ENCODE peak calls at places on chromosomes 4 and X, in ten cellular contexts. One of them, this sample, is unnamed. For H3K4me1, the result is how much of the 10 kb centered on the place peaks cover.

GRCh38 chrX:154090731-154091130 is 6.8 kb downstream of the MECP2 start:
- DNase-seq in CD4-positive, alpha-beta memory T cell: no peak
- DNase-seq in heart right ventricle: no peak
- DNase-seq in neural progenitor cell: no peak
- DNase-seq in cardiac muscle cell: no peak
- DNase-seq in psoas muscle: no peak
- DNase-seq in left lung: no peak
- DNase-seq in mesenchymal stem cell: no peak
- DNase-seq in aorta: no peak
- DNase-seq in colonic mucosa: no peak
- DNase-seq in this sample: no peak

GRCh38 chrX:154396948-154397887 is 959 bp upstream of the RPL10 start:
- DNase-seq in CD4-positive, alpha-beta memory T cell: no peak
- DNase-seq in heart right ventricle: peak
- DNase-seq in neural progenitor cell: peak
- DNase-seq in cardiac muscle cell: peak
- DNase-seq in psoas muscle: peak
- DNase-seq in left lung: peak
- DNase-seq in mesenchymal stem cell: peak
- DNase-seq in aorta: peak
- DNase-seq in colonic mucosa: peak
- DNase-seq in this sample: peak

GRCh38 chr4:125664091-125664767 is 349.5 kb downstream of the FAT4 start:
- DNase-seq in CD4-positive, alpha-beta memory T cell: no peak
- DNase-seq in heart right ventricle: no peak
- DNase-seq in neural progenitor cell: peak
- DNase-seq in cardiac muscle cell: no peak
- DNase-seq in psoas muscle: no peak
- DNase-seq in left lung: no peak
- DNase-seq in mesenchymal stem cell: no peak
- DNase-seq in aorta: no peak
- DNase-seq in colonic mucosa: no peak
- DNase-seq in this sample: no peak

GRCh38 chr4:4913147-4913561 is 53.7 kb downstream of the MSX1 start:
- DNase-seq in CD4-positive, alpha-beta memory T cell: no peak
- DNase-seq in heart right ventricle: no peak
- DNase-seq in neural progenitor cell: no peak
- DNase-seq in cardiac muscle cell: no peak
- DNase-seq in psoas muscle: peak
- DNase-seq in left lung: no peak
- DNase-seq in mesenchymal stem cell: no peak
- DNase-seq in aorta: no peak
- DNase-seq in colonic mucosa: no peak
- DNase-seq in this sample: peak

GRCh38 chrX:14616301-14616700 is 87.0 kb downstream of the GLRA2 start:
- DNase-seq in CD4-positive, alpha-beta memory T cell: no peak
- DNase-seq in heart right ventricle: no peak
- DNase-seq in neural progenitor cell: no peak
- DNase-seq in cardiac muscle cell: peak
- DNase-seq in psoas muscle: no peak
- DNase-seq in left lung: no peak
- DNase-seq in mesenchymal stem cell: peak
- DNase-seq in aorta: no peak
- DNase-seq in colonic mucosa: no peak
- DNase-seq in this sample: no peak

GRCh38 chr4:106659386-106659785 is 290.8 kb upstream of the GIMD1 start:
- DNase-seq in CD4-positive, alpha-beta memory T cell: no peak
- DNase-seq in heart right ventricle: no peak
- DNase-seq in neural progenitor cell: no peak
- DNase-seq in cardiac muscle cell: peak
- DNase-seq in psoas muscle: no peak
- DNase-seq in left lung: no peak
- DNase-seq in mesenchymal stem cell: peak
- DNase-seq in aorta: no peak
- DNase-seq in colonic mucosa: no peak
- DNase-seq in this sample: no peak

GRCh38 chr4:108080752-108081151 is 88.0 kb downstream of the LEF1 start:
- DNase-seq in CD4-positive, alpha-beta memory T cell: peak
- DNase-seq in heart right ventricle: no peak
- DNase-seq in neural progenitor cell: no peak
- DNase-seq in cardiac muscle cell: no peak
- DNase-seq in psoas muscle: no peak
- DNase-seq in left lung: no peak
- DNase-seq in mesenchymal stem cell: no peak
- DNase-seq in aorta: no peak
- DNase-seq in colonic mucosa: no peak
- DNase-seq in this sample: no peak

GRCh38 chr4:142278171-142278570 is 567.9 kb downstream of the INPP4B start:
- DNase-seq in CD4-positive, alpha-beta memory T cell: no peak
- DNase-seq in heart right ventricle: no peak
- DNase-seq in neural progenitor cell: no peak
- DNase-seq in cardiac muscle cell: no peak
- DNase-seq in psoas muscle: no peak
- DNase-seq in left lung: no peak
- DNase-seq in mesenchymal stem cell: no peak
- DNase-seq in aorta: no peak
- DNase-seq in colonic mucosa: no peak
- DNase-seq in this sample: no peak

DNA sequence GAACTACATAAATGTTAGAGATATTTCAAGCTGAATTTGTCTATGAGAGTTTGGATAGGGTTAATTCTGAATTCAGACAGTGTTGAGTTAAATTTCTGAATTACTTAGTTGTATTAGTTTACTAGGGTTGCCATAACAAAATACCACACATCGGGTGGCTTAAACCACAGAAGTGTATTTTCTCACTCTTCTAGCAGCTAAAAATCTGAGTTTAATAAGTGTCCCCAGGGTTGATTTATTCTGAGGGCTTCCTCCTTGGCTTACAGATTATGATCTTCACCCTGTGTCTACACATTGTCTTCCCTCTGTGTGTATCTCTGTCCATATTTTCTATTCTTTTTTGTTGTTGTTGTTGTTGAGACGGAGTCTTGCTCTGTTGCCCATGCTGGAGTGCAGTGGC is 318.6 kb downstream of the PACRGL start:
- DNase-seq in CD4-positive, alpha-beta memory T cell: no peak
- DNase-seq in heart right ventricle: no peak
- DNase-seq in neural progenitor cell: no peak
- DNase-seq in cardiac muscle cell: no peak
- DNase-seq in psoas muscle: no peak
- DNase-seq in left lung: no peak
- DNase-seq in mesenchymal stem cell: no peak
- DNase-seq in aorta: no peak
- DNase-seq in colonic mucosa: no peak
- DNase-seq in this sample: no peak
- H3K4me1 ChIP-seq in CD4-positive, alpha-beta memory T cell: under half
- H3K4me1 ChIP-seq in heart right ventricle: under half
- H3K4me1 ChIP-seq in neural progenitor cell: under half
- H3K4me1 ChIP-seq in cardiac muscle cell: under half
- H3K4me1 ChIP-seq in psoas muscle: under half
- H3K4me1 ChIP-seq in left lung: under half
- H3K4me1 ChIP-seq in mesenchymal stem cell: under half
- H3K4me1 ChIP-seq in aorta: under half
- H3K4me1 ChIP-seq in colonic mucosa: under half
- H3K4me1 ChIP-seq in this sample: under half

GRCh38 chr4:185304944-185305690 is 90.6 kb downstream of the LRP2BP start:
- DNase-seq in CD4-positive, alpha-beta memory T cell: peak
- DNase-seq in heart right ventricle: no peak
- DNase-seq in neural progenitor cell: peak
- DNase-seq in cardiac muscle cell: peak
- DNase-seq in psoas muscle: no peak
- DNase-seq in left lung: no peak
- DNase-seq in mesenchymal stem cell: peak
- DNase-seq in aorta: no peak
- DNase-seq in colonic mucosa: no peak
- DNase-seq in this sample: no peak
- H3K27ac ChIP-seq in CD4-positive, alpha-beta memory T cell: no peak
- H3K27ac ChIP-seq in heart right ventricle: no peak
- H3K27ac ChIP-seq in neural progenitor cell: peak
- H3K27ac ChIP-seq in cardiac muscle cell: no peak
- H3K27ac ChIP-seq in psoas muscle: no peak
- H3K27ac ChIP-seq in left lung: peak
- H3K27ac ChIP-seq in mesenchymal stem cell: peak
- H3K27ac ChIP-seq in aorta: peak
- H3K27ac ChIP-seq in colonic mucosa: no peak
- H3K27ac ChIP-seq in this sample: no peak

GRCh38 chr4:147285751-147286150 is 195.1 kb upstream of the EDNRA start:
- DNase-seq in CD4-positive, alpha-beta memory T cell: no peak
- DNase-seq in heart right ventricle: no peak
- DNase-seq in neural progenitor cell: no peak
- DNase-seq in cardiac muscle cell: no peak
- DNase-seq in psoas muscle: no peak
- DNase-seq in left lung: no peak
- DNase-seq in mesenchymal stem cell: no peak
- DNase-seq in aorta: no peak
- DNase-seq in colonic mucosa: no peak
- DNase-seq in this sample: no peak
- H3K4me1 ChIP-seq in CD4-positive, alpha-beta memory T cell: under half
- H3K4me1 ChIP-seq in heart right ventricle: under half
- H3K4me1 ChIP-seq in neural progenitor cell: under half
- H3K4me1 ChIP-seq in cardiac muscle cell: under half
- H3K4me1 ChIP-seq in psoas muscle: under half
- H3K4me1 ChIP-seq in left lung: under half
- H3K4me1 ChIP-seq in mesenchymal stem cell: under half
- H3K4me1 ChIP-seq in aorta: under half
- H3K4me1 ChIP-seq in colonic mucosa: under half
- H3K4me1 ChIP-seq in this sample: under half

DNA sequence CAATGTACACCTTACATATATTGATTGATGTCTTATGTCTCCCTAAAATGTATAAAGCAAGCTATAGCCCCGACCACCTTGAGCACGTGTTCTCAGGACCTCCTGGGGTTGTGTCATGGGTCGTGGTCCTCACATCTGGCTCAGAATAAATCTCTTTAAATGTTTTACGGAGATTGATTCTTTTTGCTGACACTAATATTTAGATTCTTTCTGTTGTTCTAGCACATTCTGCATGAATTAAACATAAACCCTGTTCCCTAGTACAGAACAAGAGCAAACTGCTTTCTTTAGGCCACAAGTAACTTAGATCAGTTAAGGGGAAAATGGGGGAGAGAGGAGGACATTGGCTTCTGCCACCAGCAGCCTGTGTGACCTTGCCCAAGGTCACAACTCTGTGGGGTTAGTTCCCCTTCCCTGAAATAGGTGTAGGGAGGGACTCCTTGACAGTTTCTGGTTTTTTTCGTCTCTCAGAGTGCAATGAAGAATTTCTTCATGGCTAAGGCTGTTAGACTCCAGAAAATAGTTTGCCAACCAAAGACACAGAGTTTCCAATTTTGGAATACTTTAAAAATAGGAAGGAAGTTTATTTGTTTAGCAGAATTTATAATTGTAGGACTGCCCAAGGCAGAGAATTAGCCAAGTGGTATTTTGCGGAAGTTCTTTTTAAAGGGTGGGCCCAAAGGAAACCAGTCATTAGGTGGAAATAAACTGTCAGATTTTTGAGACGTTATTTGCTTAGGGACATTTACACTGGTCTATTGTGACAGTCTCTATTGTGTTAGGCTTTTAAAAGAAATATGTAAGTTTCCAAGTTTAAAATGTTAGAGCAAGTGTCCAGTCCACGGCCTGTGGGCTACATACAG is 29.4 kb downstream of the PTTG2 start:
- DNase-seq in CD4-positive, alpha-beta memory T cell: no peak
- DNase-seq in heart right ventricle: no peak
- DNase-seq in neural progenitor cell: no peak
- DNase-seq in cardiac muscle cell: no peak
- DNase-seq in psoas muscle: no peak
- DNase-seq in left lung: no peak
- DNase-seq in mesenchymal stem cell: no peak
- DNase-seq in aorta: no peak
- DNase-seq in colonic mucosa: no peak
- DNase-seq in this sample: no peak
- H3K27ac ChIP-seq in CD4-positive, alpha-beta memory T cell: no peak
- H3K27ac ChIP-seq in heart right ventricle: peak
- H3K27ac ChIP-seq in neural progenitor cell: no peak
- H3K27ac ChIP-seq in cardiac muscle cell: peak
- H3K27ac ChIP-seq in psoas muscle: peak
- H3K27ac ChIP-seq in left lung: peak
- H3K27ac ChIP-seq in mesenchymal stem cell: no peak
- H3K27ac ChIP-seq in aorta: peak
- H3K27ac ChIP-seq in colonic mucosa: no peak
- H3K27ac ChIP-seq in this sample: peak

GRCh38 chr4:7844247-7844991 is 95.2 kb downstream of the AFAP1 start:
- DNase-seq in CD4-positive, alpha-beta memory T cell: peak
- DNase-seq in heart right ventricle: peak
- DNase-seq in neural progenitor cell: peak
- DNase-seq in cardiac muscle cell: peak
- DNase-seq in psoas muscle: peak
- DNase-seq in left lung: peak
- DNase-seq in mesenchymal stem cell: peak
- DNase-seq in aorta: peak
- DNase-seq in colonic mucosa: peak
- DNase-seq in this sample: peak
- H3K4me1 ChIP-seq in CD4-positive, alpha-beta memory T cell: under half
- H3K4me1 ChIP-seq in heart right ventricle: under half
- H3K4me1 ChIP-seq in neural progenitor cell: under half
- H3K4me1 ChIP-seq in cardiac muscle cell: under half
- H3K4me1 ChIP-seq in psoas muscle: under half
- H3K4me1 ChIP-seq in left lung: under half
- H3K4me1 ChIP-seq in mesenchymal stem cell: under half
- H3K4me1 ChIP-seq in aorta: under half
- H3K4me1 ChIP-seq in colonic mucosa: under half
- H3K4me1 ChIP-seq in this sample: under half

GRCh38 chrX:43505759-43506158 is 150.3 kb upstream of the MAOA start:
- DNase-seq in CD4-positive, alpha-beta memory T cell: no peak
- DNase-seq in heart right ventricle: no peak
- DNase-seq in neural progenitor cell: no peak
- DNase-seq in cardiac muscle cell: no peak
- DNase-seq in psoas muscle: no peak
- DNase-seq in left lung: no peak
- DNase-seq in mesenchymal stem cell: no peak
- DNase-seq in aorta: no peak
- DNase-seq in colonic mucosa: no peak
- DNase-seq in this sample: no peak
- H3K27ac ChIP-seq in CD4-positive, alpha-beta memory T cell: no peak
- H3K27ac ChIP-seq in heart right ventricle: no peak
- H3K27ac ChIP-seq in neural progenitor cell: no peak
- H3K27ac ChIP-seq in cardiac muscle cell: no peak
- H3K27ac ChIP-seq in psoas muscle: no peak
- H3K27ac ChIP-seq in left lung: no peak
- H3K27ac ChIP-seq in mesenchymal stem cell: no peak
- H3K27ac ChIP-seq in aorta: no peak
- H3K27ac ChIP-seq in colonic mucosa: no peak
- H3K27ac ChIP-seq in this sample: no peak